ENCODE peak calls at places on chromosomes 4 and X, in eight cellular contexts. R is HCT116, Z is K562, D is NB4, U is endothelial cell of umbilical vein, O is A549, Q is SK-N-SH, V is H1. S is an unnamed sample.

GRCh38 chrX:154436597-154437397 is at the start of gene GDI1:
- DNase-seq in R (no peak), Z (peak), D (peak), U (no peak), O (peak), Q (peak), V (peak), S (peak)

GRCh38 chr4:183097251-183098079 is 1.6 kb upstream of the WWC2 start:
- DNase-seq in R (no peak), Z (no peak), D (peak), U (no peak), O (no peak), Q (no peak), V (peak), S (peak)

GRCh38 chr4:140755811-140756291 is 334 bp downstream of the TBC1D9 start:
- DNase-seq in R (no peak), Z (no peak), D (no peak), U (peak), O (peak), Q (peak), V (peak), S (peak)

GRCh38 chrX:13607356-13607995 is 38.1 kb downstream of the EGFL6 start:
- DNase-seq in R (no peak), Z (no peak), D (no peak), U (no peak), O (no peak), Q (no peak), V (no peak), S (no peak)

GRCh38 chr4:128228021-128228571 is 59.5 kb downstream of the PGRMC2 start:
- DNase-seq in R (no peak), Z (no peak), D (no peak), U (no peak), O (peak), Q (no peak), V (no peak), S (no peak)

GRCh38 chr4:107114059-107114458 is 77.9 kb upstream of the DKK2 start:
- DNase-seq in R (no peak), Z (no peak), D (no peak), U (no peak), O (no peak), Q (no peak), V (no peak), S (no peak)

GRCh38 chr4:145195167-145195952 is 15.0 kb upstream of the OTUD4 start:
- DNase-seq in R (peak), Z (no peak), D (peak), U (no peak), O (peak), Q (no peak), V (no peak), S (no peak)

GRCh38 chr4:6452116-6452896 is 20.1 kb downstream of the PPP2R2C start:
- DNase-seq in R (no peak), Z (no peak), D (no peak), U (no peak), O (no peak), Q (no peak), V (no peak), S (no peak)

GRCh38 chr4:61985426-61985825 is 785.3 kb downstream of the ADGRL3 start:
- DNase-seq in R (no peak), Z (no peak), D (no peak), U (no peak), O (no peak), Q (no peak), V (no peak), S (no peak)

GRCh38 chr4:155738548-155738947 is 20.3 kb upstream of the GUCY1B1 start:
- DNase-seq in R (no peak), Z (no peak), D (no peak), U (no peak), O (no peak), Q (no peak), V (no peak), S (no peak)

GRCh38 chr4:6262847-6263487 is 6.7 kb upstream of the WFS1 start:
- DNase-seq in R (no peak), Z (no peak), D (no peak), U (no peak), O (no peak), Q (no peak), V (no peak), S (no peak)

GRCh38 chr4:56701644-56702043 is 20.5 kb upstream of the HOPX start:
- DNase-seq in R (no peak), Z (no peak), D (no peak), U (no peak), O (no peak), Q (no peak), V (no peak), S (no peak)

GRCh38 chrX:131677655-131678628 is 134.1 kb downstream of the OR13H1 start:
- DNase-seq in R (peak), Z (peak), D (peak), U (peak), O (peak), Q (peak), V (peak), S (peak)

GRCh38 chrX:115367956-115368355 is 78.4 kb downstream of the LUZP4 start:
- DNase-seq in R (no peak), Z (no peak), D (no peak), U (peak), O (peak), Q (no peak), V (no peak), S (no peak)

GRCh38 chr4:172844556-172844955 is 324.1 kb upstream of the GALNT7 start:
- DNase-seq in R (no peak), Z (no peak), D (no peak), U (no peak), O (no peak), Q (no peak), V (no peak), S (no peak)

GRCh38 chr4:7651461-7651921 is 216.8 kb upstream of the PSAPL1 start:
- DNase-seq in R (no peak), Z (no peak), D (no peak), U (no peak), O (no peak), Q (peak), V (no peak), S (peak)

GRCh38 chrX:43586855-43587254 is 69.2 kb upstream of the MAOA start:
- DNase-seq in R (no peak), Z (no peak), D (no peak), U (no peak), O (no peak), Q (no peak), V (no peak), S (no peak)

GRCh38 chr4:108628411-108628810 is 8.0 kb downstream of the RPL34 start:
- DNase-seq in R (no peak), Z (no peak), D (no peak), U (no peak), O (no peak), Q (no peak), V (no peak), S (no peak)

GRCh38 chrX:71195959-71196727 is 26.9 kb upstream of the GJB1 start:
- DNase-seq in R (no peak), Z (no peak), D (peak), U (no peak), O (no peak), Q (no peak), V (no peak), S (no peak)

GRCh38 chr4:125315571-125316390 is 1.0 kb downstream of the FAT4 start:
- DNase-seq in R (no peak), Z (no peak), D (peak), U (peak), O (peak), Q (peak), V (peak), S (peak)

GRCh38 chr4:177118596-177118995 is 191.1 kb upstream of the NEIL3 start:
- DNase-seq in R (no peak), Z (no peak), D (no peak), U (no peak), O (no peak), Q (peak), V (no peak), S (no peak)

GRCh38 chr4:163662761-163663160 is 168.3 kb downstream of the TMA16 start:
- DNase-seq in R (no peak), Z (no peak), D (no peak), U (no peak), O (no peak), Q (no peak), V (no peak), S (no peak)

GRCh38 chr4:142155347-142155746 is 519.0 kb downstream of the IL15 start:
- DNase-seq in R (no peak), Z (no peak), D (no peak), U (no peak), O (no peak), Q (no peak), V (no peak), S (no peak)

GRCh38 chr4:113077611-113078010 is 28.2 kb downstream of the ANK2 start:
- DNase-seq in R (no peak), Z (no peak), D (no peak), U (no peak), O (no peak), Q (peak), V (no peak), S (no peak)

GRCh38 chr4:37001688-37002436 is 242.7 kb upstream of the NWD2 start:
- DNase-seq in R (peak), Z (peak), D (no peak), U (no peak), O (no peak), Q (peak), V (no peak), S (no peak)

GRCh38 chr4:149765630-149766029 is 50.0 kb downstream of the IQCM start:
- DNase-seq in R (peak), Z (no peak), D (peak), U (no peak), O (no peak), Q (no peak), V (no peak), S (no peak)

DNA sequence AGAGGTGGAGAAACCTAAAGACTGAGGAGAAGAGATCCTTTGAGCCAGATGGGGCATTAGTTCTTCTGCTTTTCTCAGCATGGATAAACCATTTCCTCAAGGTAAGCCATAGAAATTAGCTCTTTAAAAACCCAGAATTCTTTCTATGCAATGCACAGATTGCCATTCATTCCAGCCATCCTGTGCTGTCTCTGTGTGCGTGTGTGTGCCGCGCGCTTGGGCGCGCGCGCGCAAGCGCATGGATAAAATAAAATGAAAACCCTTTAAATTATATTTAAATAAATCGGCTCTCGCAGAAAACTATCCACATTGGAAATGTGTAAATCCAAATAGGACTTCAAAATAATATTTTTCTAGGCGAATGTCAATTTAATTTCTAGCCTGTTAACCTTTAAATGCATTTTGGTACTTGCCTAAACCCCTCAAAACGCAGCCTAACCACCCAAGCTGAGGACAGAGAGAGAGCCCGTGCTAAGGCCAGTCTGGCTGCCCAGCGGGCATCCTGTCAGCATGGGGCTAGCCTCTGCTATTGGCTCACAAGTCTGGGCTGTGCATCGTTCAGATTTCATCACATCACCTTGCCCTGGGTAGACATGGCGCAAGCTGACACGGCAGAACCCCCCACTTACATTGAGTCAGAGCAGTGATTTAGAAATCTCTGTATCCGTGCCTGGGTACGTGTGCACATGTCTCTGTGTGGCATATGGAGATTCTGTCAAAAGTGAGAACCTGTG is 112.9 kb upstream of the VAMP7 start:
- DNase-seq in R (no peak), Z (no peak), D (peak), U (no peak), O (peak), Q (peak), V (no peak), S (no peak)
- TF ChIP-seq MAX in R (no peak), Z (no peak), D (no peak), U (no peak), O (no peak), Q (no peak), V (no peak), S (no peak)

DNA sequence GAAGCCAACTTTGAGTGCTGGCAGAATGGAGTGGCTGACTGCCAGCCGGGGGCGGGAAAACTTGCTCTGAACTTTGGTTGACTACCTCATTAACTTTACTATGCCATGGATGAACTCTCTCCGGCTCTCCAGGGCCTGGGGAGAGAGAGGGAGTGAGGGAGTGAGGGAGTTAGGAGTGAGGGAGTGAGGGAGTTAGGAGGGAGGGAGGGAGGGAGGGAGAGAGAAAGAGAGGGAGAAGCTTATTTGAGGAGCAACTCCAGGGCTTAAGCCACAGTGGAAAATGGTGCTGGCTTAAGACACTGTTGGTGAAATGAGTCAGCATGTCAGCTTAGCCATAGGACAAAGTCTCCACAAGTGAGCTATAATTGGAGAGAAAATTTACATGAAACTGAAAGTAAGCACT is 280.9 kb upstream of the RPS6KA3 start:
- DNase-seq in R (no peak), Z (no peak), D (peak), U (no peak), O (peak), Q (no peak), V (no peak), S (no peak)
- TF ChIP-seq MAX in R (no peak), Z (no peak), D (no peak), U (no peak), O (no peak), Q (no peak), V (no peak), S (no peak)

GRCh38 chr4:38710053-38710452 is 46.1 kb downstream of the KLF3 start:
- DNase-seq in R (no peak), Z (no peak), D (no peak), U (no peak), O (no peak), Q (no peak), V (no peak), S (no peak)
- TF ChIP-seq MAX in R (no peak), Z (no peak), D (no peak), U (no peak), O (no peak), Q (no peak), V (no peak), S (no peak)

GRCh38 chr4:4472344-4472958 is 69.4 kb downstream of the STX18 start:
- DNase-seq in R (no peak), Z (no peak), D (no peak), U (no peak), O (no peak), Q (no peak), V (no peak), S (no peak)
- TF ChIP-seq MAX in R (no peak), Z (no peak), D (no peak), U (no peak), O (no peak), Q (no peak), V (no peak), S (no peak)

GRCh38 chr4:53507671-53508286 is 83.5 kb downstream of the LNX1 start:
- DNase-seq in R (no peak), Z (peak), D (no peak), U (peak), O (no peak), Q (no peak), V (no peak), S (no peak)

GRCh38 chr4:53507058-53507457 is 84.2 kb downstream of the LNX1 start:
- DNase-seq in R (no peak), Z (no peak), D (no peak), U (no peak), O (no peak), Q (no peak), V (no peak), S (no peak)

GRCh38 chr4:53505947-53506346 is 85.3 kb downstream of the LNX1 start:
- DNase-seq in R (no peak), Z (no peak), D (no peak), U (peak), O (no peak), Q (no peak), V (no peak), S (no peak)

GRCh38 chr4:53510316-53510715 is 81.0 kb downstream of the LNX1 start:
- DNase-seq in R (no peak), Z (no peak), D (no peak), U (no peak), O (no peak), Q (no peak), V (no peak), S (no peak)

DNA sequence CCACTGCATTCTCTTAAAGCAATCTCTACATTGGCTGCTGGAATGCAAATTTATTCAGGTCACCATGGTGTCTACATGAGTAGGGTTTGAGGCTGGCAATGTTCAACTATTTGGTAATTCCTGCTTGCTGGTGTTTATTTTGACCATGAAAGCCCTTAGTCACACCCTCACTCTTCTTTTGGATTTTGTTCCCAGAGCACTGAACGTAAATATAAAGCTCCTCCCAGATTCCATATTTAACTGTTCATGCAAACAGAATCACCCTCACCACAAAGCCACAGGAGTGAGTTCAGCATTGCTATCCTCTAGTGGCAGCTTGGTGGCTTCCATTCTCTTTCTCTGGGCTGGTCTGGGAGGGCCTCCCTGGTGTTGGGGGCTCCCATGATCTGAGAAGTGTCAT is 82.8 kb downstream of the LNX1 start:
- DNase-seq in R (no peak), Z (no peak), D (no peak), U (no peak), O (peak), Q (no peak), V (no peak), S (no peak)
- TF ChIP-seq MAX in R (no peak), Z (no peak), D (no peak), U (no peak), O (no peak), Q (no peak), V (no peak), S (no peak)

GRCh38 chrX:152908486-152908885 is 10.6 kb downstream of the ZNF185 start:
- DNase-seq in R (no peak), Z (no peak), D (no peak), U (no peak), O (no peak), Q (no peak), V (no peak), S (no peak)
- TF ChIP-seq MAX in R (no peak), Z (no peak), D (no peak), U (no peak), O (no peak), Q (no peak), V (no peak), S (no peak)